ENCODE peak calls at places on chromosomes 4 and X, in ten cellular contexts. U is stomach; H is iris pigment epithelial cell; P is dorsolateral prefrontal cortex; X is stimulated activated CD8-positive, alpha-beta memory T cell treated with anti-CD3 and anti-CD28 coated beads, Interleukin-7, amount 100 ng/mL, for 48 hours; I is EH; D is CD8-positive, alpha-beta T cell; Y is foreskin fibroblast; N is activated T-helper 1 cell treated with anti-CD3 and anti-CD28 coated beads, Interleukin-2, amount 50 U/mL, for 16 hours; L is Calu3. F is an unnamed sample.

GRCh38 chr4:24765331-24765990 is 29.9 kb upstream of the SOD3 start:
- DNase-seq in H (peak), X (no peak), D (no peak), N (no peak), I (peak), Y (peak), U (no peak), L (no peak), P (no peak), F (no peak)

GRCh38 chr4:26267087-26267486 is 53.7 kb upstream of the RBPJ start:
- DNase-seq in Y (peak), H (no peak), X (no peak), N (no peak), L (no peak), D (no peak), U (peak), P (no peak), I (peak), F (no peak)

GRCh38 chr4:182478475-182478874 is 235.3 kb downstream of the TENM3 start:
- DNase-seq in I (peak), H (peak), L (no peak), Y (peak), N (no peak), D (no peak), P (no peak), U (no peak), X (no peak), F (no peak)

GRCh38 chr4:95290702-95291101 is 258.1 kb downstream of the UNC5C start:
- DNase-seq in N (no peak), P (no peak), H (peak), U (no peak), I (no peak), L (peak), X (no peak), Y (no peak), D (no peak), F (no peak)

GRCh38 chrX:63258144-63258543 is 93.0 kb downstream of the SPIN4 start:
- DNase-seq in D (no peak), L (no peak), I (peak), N (no peak), U (no peak), P (no peak), X (no peak), Y (no peak), H (no peak), F (no peak)

GRCh38 chr4:56374956-56375355 is 12.3 kb downstream of the AASDH start:
- DNase-seq in P (no peak), Y (no peak), I (no peak), N (no peak), L (no peak), H (no peak), X (no peak), D (no peak), U (no peak), F (no peak)

GRCh38 chrX:104122829-104123228 is 10.5 kb downstream of the ZCCHC18 start:
- DNase-seq in U (no peak), Y (no peak), D (no peak), I (no peak), L (no peak), N (no peak), X (no peak), P (no peak), H (no peak), F (no peak)

GRCh38 chr4:16794816-16795445 is 103.5 kb downstream of the LDB2 start:
- DNase-seq in N (no peak), H (peak), X (peak), Y (peak), D (peak), P (peak), U (peak), I (peak), L (peak), F (no peak)

GRCh38 chr4:133152801-133153526 is 3.9 kb downstream of the PCDH10 start:
- DNase-seq in Y (no peak), P (peak), H (no peak), X (no peak), I (peak), U (no peak), L (no peak), N (no peak), D (no peak), F (no peak)

GRCh38 chr4:2905544-2905943 is 57.7 kb downstream of the NOP14 start:
- DNase-seq in N (no peak), X (no peak), P (no peak), I (no peak), L (no peak), U (no peak), H (no peak), D (no peak), Y (no peak), F (no peak)

GRCh38 chr4:168167714-168168284 is 75.5 kb downstream of the ANXA10 start:
- DNase-seq in D (no peak), X (no peak), P (no peak), N (no peak), U (no peak), L (no peak), I (no peak), Y (no peak), H (peak), F (peak)

GRCh38 chrX:40283981-40284380 is 186.2 kb upstream of the BCOR start:
- DNase-seq in I (no peak), U (no peak), N (no peak), P (no peak), L (no peak), Y (no peak), X (no peak), H (no peak), D (no peak), F (no peak)

GRCh38 chrX:106894978-106895452 is 8.1 kb downstream of the RIPPLY1 start:
- DNase-seq in D (no peak), N (no peak), P (no peak), L (peak), X (no peak), Y (peak), H (peak), U (no peak), I (peak), F (no peak)

GRCh38 chr4:185033950-185034349 is 15.7 kb downstream of the HELT start:
- DNase-seq in D (no peak), I (no peak), U (no peak), L (no peak), N (no peak), Y (no peak), P (no peak), X (no peak), H (no peak), F (no peak)

GRCh38 chr4:80005863-80006262 is 67.2 kb downstream of the ANTXR2 start:
- DNase-seq in H (peak), D (no peak), U (no peak), X (no peak), L (no peak), N (no peak), Y (peak), I (peak), P (no peak), F (no peak)

GRCh38 chrX:20284992-20285391 is 18.3 kb upstream of the RPS6KA3 start:
- DNase-seq in N (no peak), Y (no peak), D (no peak), I (no peak), X (no peak), P (no peak), U (no peak), H (no peak), L (no peak), F (no peak)

GRCh38 chrX:24607616-24608015 is 39.5 kb downstream of the PCYT1B start:
- DNase-seq in D (no peak), N (no peak), I (no peak), Y (no peak), X (no peak), P (no peak), U (no peak), L (no peak), H (peak), F (no peak)

GRCh38 chrX:68726366-68726765 is 78.9 kb downstream of the STARD8 start:
- DNase-seq in Y (no peak), P (no peak), U (peak), I (no peak), H (no peak), L (no peak), D (no peak), N (no peak), X (no peak), F (no peak)

GRCh38 chr4:95268819-95269565 is 279.8 kb downstream of the UNC5C start:
- DNase-seq in I (no peak), N (no peak), L (no peak), X (no peak), D (no peak), Y (no peak), P (no peak), U (no peak), H (peak), F (no peak)

GRCh38 chrX:74242484-74243138 is 61.4 kb upstream of the ZCCHC13 start:
- DNase-seq in P (no peak), D (no peak), H (no peak), L (peak), Y (no peak), U (no peak), N (no peak), X (no peak), I (peak), F (no peak)

GRCh38 chrX:3066555-3066954 is 25.3 kb downstream of the ARSF start:
- DNase-seq in N (no peak), L (peak), I (peak), H (peak), D (no peak), U (no peak), Y (no peak), P (no peak), X (no peak), F (no peak)

F was measured in AG04449.